ENCODE peak calls at places on chromosomes 12 and 14, in seven cellular contexts. X is RPMI7951; Z is CD8-positive, alpha-beta memory T cell; I is H9; R is non-pigmented ciliary epithelial cell; T is cardiac muscle cell; O is GM04504. E is an unnamed sample.

GRCh38 chr14:69683971-69684370 is 72.6 kb downstream of the SUSD6 start:
- DNase-seq in I (no peak), T (no peak), X (no peak), Z (no peak), O (no peak), R (no peak), E (no peak)

GRCh38 chr12:70535896-70536374 is 101.3 kb downstream of the PTPRB start:
- DNase-seq in T (no peak), R (no peak), I (no peak), O (no peak), X (peak), Z (no peak), E (no peak)

GRCh38 chr12:69243099-69244084 is 4.0 kb downstream of the CPSF6 start:
- DNase-seq in R (no peak), O (no peak), T (no peak), Z (no peak), I (no peak), X (no peak), E (no peak)

GRCh38 chr14:80390911-80391310 is 179.6 kb upstream of the DIO2 start:
- DNase-seq in Z (no peak), X (peak), I (no peak), O (no peak), R (peak), T (no peak), E (no peak)

GRCh38 chr14:53951661-53952265 is 4.9 kb downstream of the BMP4 start:
- DNase-seq in X (peak), I (peak), Z (no peak), T (peak), O (no peak), R (no peak), E (no peak)

GRCh38 chr14:104421892-104422291 is 157.7 kb upstream of the C14orf180 start:
- DNase-seq in X (no peak), O (no peak), I (peak), Z (no peak), R (no peak), T (no peak), E (no peak)

GRCh38 chr12:111063296-111064026 is 143.1 kb upstream of the MYL2 start:
- DNase-seq in R (no peak), Z (no peak), X (no peak), T (no peak), I (no peak), O (no peak), E (no peak)

GRCh38 chr14:102081231-102082080 is 5.4 kb downstream of the HSP90AA1 start:
- DNase-seq in O (no peak), X (no peak), T (no peak), I (no peak), R (no peak), Z (no peak), E (no peak)

GRCh38 chr12:39723831-39724230 is 104.2 kb upstream of the ABCD2 start:
- DNase-seq in T (no peak), O (peak), Z (no peak), I (peak), X (peak), R (no peak), E (peak)

GRCh38 chr14:80278293-80279037 is 67.2 kb upstream of the DIO2 start:
- DNase-seq in O (no peak), Z (no peak), T (no peak), R (no peak), I (no peak), X (no peak), E (no peak)

GRCh38 chr14:99573000-99573330 is 31.0 kb downstream of the CCDC85C start:
- DNase-seq in Z (no peak), X (no peak), R (no peak), O (no peak), T (no peak), I (no peak), E (no peak)

GRCh38 chr12:76947270-76947669 is 68.5 kb upstream of the CSRP2 start:
- DNase-seq in I (no peak), R (no peak), X (no peak), T (no peak), Z (no peak), O (no peak), E (no peak)

GRCh38 chr14:24556756-24557155 is 19.3 kb downstream of the CTSG start:
- DNase-seq in T (no peak), R (no peak), O (no peak), X (peak), I (no peak), Z (no peak), E (peak)

GRCh38 chr14:63383776-63384367 is 65.1 kb upstream of the GPHB5 start:
- DNase-seq in Z (peak), O (no peak), T (no peak), X (no peak), R (no peak), I (no peak), E (no peak)

GRCh38 chr14:56874375-56874774 is 64.1 kb upstream of the OTX2 start:
- DNase-seq in Z (no peak), X (peak), R (no peak), T (peak), O (no peak), I (peak), E (no peak)

GRCh38 chr12:120640840-120641833 is 711 bp downstream of the CABP1 start:
- DNase-seq in T (peak), X (peak), I (peak), Z (peak), O (peak), R (no peak), E (no peak)

E was measured in HS-5.